ENCODE peak calls at places on chromosomes 11 and 22, in six cellular contexts. K is G401; U is mucosa of gallbladder; C is PC-9; G is BE2C; B is activated CD4-positive, alpha-beta T cell treated with anti-CD3 and anti-CD28 coated beads, Interleukin-2, amount 50 U/mL, for 48 hours. F is an unnamed sample.

GRCh38 chr11:43282607-43283440 is 29.0 kb upstream of the API5 start:
- DNase-seq in K (peak; percentile 71), C (peak; percentile 32), G (peak; percentile 49), B (peak; percentile 53), U (no peak), F (no peak)

GRCh38 chr11:68040121-68040956 is 1.5 kb downstream of the TCIRG1 start:
- DNase-seq in G (peak; percentile 92), C (peak; percentile 70), K (peak; percentile 27), U (no peak), B (peak; percentile 66), F (no peak)

GRCh38 chr11:131998020-131998419 is 627.6 kb downstream of the NTM start:
- DNase-seq in K (no peak), B (no peak), G (no peak), C (no peak), U (no peak), F (no peak)

GRCh38 chr22:45968751-45969413 is 8.1 kb downstream of the WNT7B start:
- DNase-seq in C (no peak), U (no peak), K (no peak), B (no peak), G (no peak), F (no peak)

GRCh38 chr11:112780351-112781043 is 180.7 kb upstream of the NCAM1 start:
- DNase-seq in C (peak; percentile 18), U (no peak), G (peak; percentile 42), B (no peak), K (peak; percentile 42), F (no peak)

GRCh38 chr22:44906999-44907644 is 102.7 kb downstream of the PHF21B start:
- DNase-seq in B (no peak), K (no peak), C (no peak), G (no peak), U (no peak), F (no peak)

GRCh38 chr11:841981-842369 is 354 bp downstream of the POLR2L start:
- DNase-seq in G (no peak), B (no peak), C (no peak), U (no peak), K (no peak), F (no peak)

GRCh38 chr22:36027579-36027959 is 1.1 kb downstream of the RBFOX2 start:
- DNase-seq in U (no peak), B (peak; percentile 6), C (no peak), K (peak; percentile 54), G (no peak), F (no peak)

GRCh38 chr11:75579841-75580240 is 17.8 kb downstream of the SERPINH1 start:
- DNase-seq in C (no peak), B (no peak), K (no peak), U (no peak), G (no peak), F (no peak)

GRCh38 chr11:43928721-43929120 is 13.7 kb upstream of the C11orf96 start:
- DNase-seq in B (no peak), C (no peak), U (no peak), G (no peak), K (peak; percentile 14), F (no peak)

GRCh38 chr11:108241370-108242037 is 18.6 kb downstream of the ATM start:
- DNase-seq in K (no peak), G (no peak), B (peak; percentile 54), C (no peak), U (no peak), F (no peak)

GRCh38 chr22:50089231-50090140 is at the start of gene MOV10L1:
- DNase-seq in B (peak; percentile 10), G (no peak), K (no peak), C (no peak), U (peak; percentile 54), F (no peak)

GRCh38 chr11:72574534-72575460 is 99.4 kb downstream of the PDE2A start:
- DNase-seq in U (no peak), K (no peak), G (peak; percentile 11), B (no peak), C (no peak), F (no peak)

GRCh38 chr11:101866619-101867491 is 48.0 kb upstream of the CEP126 start:
- DNase-seq in K (no peak), U (peak; percentile 61), B (no peak), G (no peak), C (no peak), F (no peak)

GRCh38 chr11:72776844-72777754 is 16.7 kb downstream of the STARD10 start:
- DNase-seq in B (no peak), U (no peak), K (no peak), C (peak; percentile 65), G (no peak), F (no peak)

GRCh38 chr11:126079640-126080205 is 17.1 kb upstream of the CDON start:
- DNase-seq in U (no peak), B (no peak), K (no peak), G (peak; percentile 79), C (peak; percentile 41), F (no peak)

GRCh38 chr11:78595431-78596130 is 20.9 kb upstream of the NARS2 start:
- DNase-seq in K (no peak), U (no peak), C (no peak), B (no peak), G (no peak), F (no peak)

GRCh38 chr11:124310746-124311145 is 3.0 kb downstream of the OR8D1 start:
- DNase-seq in G (no peak), U (no peak), K (no peak), C (no peak), B (no peak), F (no peak)

F was measured in glomerular endothelial cell.